ENCODE peak calls at places on chromosomes 5 and 9, in eight cellular contexts. H, J, Q, S, L, V, E and W are unnamed samples.

GRCh38 chr5:145979270-145980223 is 43.2 kb downstream of the SH3RF2 start:
- DNase-seq in H (no peak), J (no peak), Q (no peak), S (no peak), L (no peak), V (no peak), E (no peak), W (no peak)

GRCh38 chr9:130298663-130299279 is 33.2 kb downstream of the HMCN2 start:
- DNase-seq in H (no peak), J (no peak), Q (no peak), S (no peak), L (no peak), V (no peak), E (no peak), W (no peak)

GRCh38 chr9:120882935-120883607 is 6.1 kb upstream of the PHF19 start:
- DNase-seq in H (no peak), J (no peak), Q (no peak), S (no peak), L (no peak), V (no peak), E (no peak), W (no peak)

GRCh38 chr9:114456929-114457328 is 48.3 kb downstream of the WHRN start:
- DNase-seq in H (no peak), J (no peak), Q (no peak), S (no peak), L (no peak), V (no peak), E (no peak), W (no peak)

GRCh38 chr5:59173568-59173967 is 590.7 kb downstream of the RAB3C start:
- DNase-seq in H (no peak), J (no peak), Q (no peak), S (peak; percentile 38), L (no peak), V (no peak), E (no peak), W (no peak)

GRCh38 chr5:153860482-153860881 is 178.2 kb downstream of the FAM114A2 start:
- DNase-seq in H (no peak), J (no peak), Q (no peak), S (no peak), L (no peak), V (no peak), E (no peak), W (no peak)

GRCh38 chr5:157352756-157353340 is 86.9 kb downstream of the CYFIP2 start:
- DNase-seq in H (no peak), J (no peak), Q (no peak), S (no peak), L (no peak), V (no peak), E (no peak), W (no peak)

GRCh38 chr5:79133121-79133656 is 21.6 kb downstream of the BHMT start:
- DNase-seq in H (no peak), J (peak; percentile 32), Q (no peak), S (no peak), L (no peak), V (no peak), E (peak; percentile 46), W (no peak)

GRCh38 chr5:165161204-165161603 is 1655.8 kb downstream of the MAT2B start:
- DNase-seq in H (no peak), J (no peak), Q (no peak), S (peak; percentile 52), L (no peak), V (no peak), E (no peak), W (no peak)

GRCh38 chr5:94192658-94193391 is 425.6 kb downstream of the KIAA0825 start:
- DNase-seq in H (no peak), J (peak; percentile 12), Q (no peak), S (no peak), L (no peak), V (no peak), E (no peak), W (no peak)

GRCh38 chr9:69131682-69132081 is 42.4 kb upstream of the TJP2 start:
- DNase-seq in H (peak; percentile 41), J (no peak), Q (peak; percentile 73), S (no peak), L (peak; percentile 79), V (peak; percentile 98), E (peak; percentile 72), W (peak; percentile 36)

GRCh38 chr5:137699291-137700281 is 36.3 kb downstream of the KLHL3 start:
- DNase-seq in H (no peak), J (no peak), Q (no peak), S (no peak), L (no peak), V (no peak), E (no peak), W (no peak)

GRCh38 chr5:443239-444151 is 519 bp downstream of the EXOC3 start:
- DNase-seq in H (no peak), J (peak; percentile 62), Q (no peak), S (no peak), L (peak; percentile 60), V (no peak), E (no peak), W (no peak)

GRCh38 chr9:89495824-89496555 is 1.9 kb downstream of the SEMA4D start:
- DNase-seq in H (no peak), J (no peak), Q (no peak), S (no peak), L (no peak), V (no peak), E (no peak), W (no peak)

GRCh38 chr9:118992813-118993747 is 376.2 kb downstream of the BRINP1 start:
- DNase-seq in H (no peak), J (no peak), Q (no peak), S (no peak), L (no peak), V (peak; percentile 16), E (no peak), W (no peak)

GRCh38 chr5:151615431-151615830 is 24.3 kb upstream of the FAT2 start:
- DNase-seq in H (no peak), J (no peak), Q (peak; percentile 100), S (no peak), L (no peak), V (no peak), E (no peak), W (no peak)

GRCh38 chr9:98075332-98075805 is 18.8 kb downstream of the NANS start:
- DNase-seq in H (peak; percentile 57), J (no peak), Q (peak; percentile 57), S (no peak), L (no peak), V (peak; percentile 76), E (peak; percentile 74), W (no peak)

GRCh38 chr9:2317591-2317990 is 302.4 kb downstream of the SMARCA2 start:
- DNase-seq in H (no peak), J (no peak), Q (no peak), S (no peak), L (no peak), V (no peak), E (no peak), W (no peak)

GRCh38 chr9:74277532-74277931 is 219.6 kb upstream of the RORB start:
- DNase-seq in H (no peak), J (peak; percentile 59), Q (no peak), S (no peak), L (no peak), V (no peak), E (no peak), W (no peak)

GRCh38 chr9:120925535-120926396 is 830 bp downstream of the TRAF1 start:
- DNase-seq in H (no peak), J (peak; percentile 76), Q (no peak), S (no peak), L (peak; percentile 93), V (no peak), E (peak; percentile 92), W (no peak)

DNA sequence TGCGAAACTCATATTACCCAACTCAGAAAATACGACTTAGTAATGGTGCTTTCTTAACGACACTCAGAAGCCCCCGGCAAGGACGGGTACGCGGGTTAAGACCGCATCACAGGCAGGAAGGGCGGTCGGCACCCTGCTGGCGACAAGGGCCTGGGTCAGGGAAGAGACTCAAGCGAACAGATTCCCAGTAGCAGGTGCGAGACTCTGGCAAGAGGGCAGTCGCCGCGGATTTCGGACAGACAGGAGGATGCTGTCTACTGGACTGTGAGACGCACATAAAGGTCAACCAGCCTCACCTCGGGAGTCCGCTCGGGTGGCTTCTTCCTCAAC is 398 bp downstream of the RAPGEF6 start:
- DNase-seq in H (no peak), J (no peak), Q (no peak), S (peak; percentile 81), L (peak; percentile 82), V (no peak), E (peak; percentile 33), W (no peak)
- TF ChIP-seq CTCF in H (no peak), J (no peak), Q (no peak), S (peak; percentile 32), L (peak; percentile 41), V (peak; percentile 12), E (peak; percentile 23), W (no peak)

DNA sequence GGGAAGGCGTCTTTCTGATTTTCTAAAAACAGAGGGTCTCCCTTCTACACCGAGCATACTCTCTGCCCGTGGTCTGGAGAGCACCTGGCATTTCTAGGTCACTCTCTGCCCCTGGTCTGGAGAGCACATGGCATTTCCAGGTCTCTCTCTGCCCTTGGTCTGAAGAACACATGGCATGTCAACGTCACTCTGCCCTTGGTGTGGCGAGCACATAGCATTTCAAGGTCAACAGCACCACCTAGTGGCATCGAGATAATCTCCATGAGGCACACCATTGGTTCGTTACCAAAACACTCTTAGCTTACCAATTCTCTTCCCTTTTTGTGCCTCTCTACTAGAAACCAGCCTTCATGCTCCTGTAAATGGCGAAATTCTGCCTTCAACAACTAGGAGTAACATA is 616.5 kb upstream of the NUDT12 start:
- DNase-seq in H (no peak), J (peak; percentile 20), Q (peak; percentile 57), S (peak; percentile 80), L (no peak), V (peak; percentile 27), E (peak; percentile 28), W (no peak)
- TF ChIP-seq CTCF in H (peak; percentile 30), J (peak; percentile 41), Q (peak; percentile 74), S (peak; percentile 77), L (no peak), V (peak; percentile 66), E (peak; percentile 83), W (peak; percentile 57)

DNA sequence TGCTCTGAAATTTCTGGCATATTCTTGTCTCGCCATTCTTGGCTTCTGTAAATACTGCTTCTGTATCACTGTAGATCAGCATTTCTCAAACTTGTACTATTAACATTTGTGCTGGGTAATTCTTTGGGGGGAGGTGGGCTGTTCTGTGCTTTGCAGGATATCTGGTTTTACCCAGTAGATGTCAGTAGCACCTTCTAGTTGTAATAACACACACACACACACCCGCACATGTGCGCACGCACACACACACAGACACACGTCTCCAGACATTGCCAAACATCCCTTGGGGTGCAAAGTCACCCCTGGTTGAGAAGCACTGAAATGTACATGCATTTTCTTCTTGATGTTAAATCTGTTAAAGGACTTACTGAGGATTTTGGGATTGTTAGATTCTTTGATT is 304.1 kb downstream of the MAT2B start:
- DNase-seq in H (no peak), J (no peak), Q (no peak), S (peak; percentile 28), L (no peak), V (no peak), E (no peak), W (no peak)
- TF ChIP-seq CTCF in H (no peak), J (no peak), Q (no peak), S (peak; percentile 55), L (no peak), V (no peak), E (no peak), W (no peak)

DNA sequence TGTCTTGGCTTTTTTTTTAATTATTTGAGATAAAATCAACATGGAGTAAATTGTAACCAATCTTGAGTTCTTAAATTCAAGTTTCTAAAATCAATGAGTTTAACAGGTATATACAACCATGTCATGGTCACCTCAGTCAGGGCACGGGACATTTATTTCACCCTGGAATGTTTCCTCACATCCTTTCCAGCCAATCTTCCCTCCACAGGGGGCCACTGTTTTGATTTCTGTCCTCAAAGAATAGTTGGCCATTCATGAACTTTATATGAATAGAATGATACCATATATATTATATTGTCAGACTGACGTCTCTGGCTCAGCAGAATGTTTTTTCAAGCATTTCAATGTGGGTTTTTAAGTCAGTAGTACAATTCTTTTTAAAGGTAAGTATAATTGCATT is 806 bp downstream of the ZNF474 start:
- DNase-seq in H (no peak), J (no peak), Q (no peak), S (no peak), L (no peak), V (no peak), E (no peak), W (no peak)
- TF ChIP-seq CTCF in H (no peak), J (no peak), Q (no peak), S (no peak), L (no peak), V (peak; percentile 13), E (peak; percentile 16), W (no peak)